ENCODE peak calls at places on chromosomes 13 and 19, in five cellular contexts. E, G, Q, M and R are unnamed samples.
A peak's percentile ranks its signal among the peaks of the same experiment; 100 is the strongest.

GRCh38 chr19:57620673-57621348 is 6.8 kb downstream of the ZNF134 start:
- DNase-seq in E (peak; percentile 21), G (no peak), Q (no peak), M (no peak), R (no peak)

GRCh38 chr19:39307822-39308530 is 11.8 kb downstream of the IFNL1 start:
- DNase-seq in E (no peak), G (no peak), Q (no peak), M (no peak), R (no peak)

GRCh38 chr19:11995174-11995573 is 30.3 kb downstream of the ZNF763 start:
- DNase-seq in E (peak; percentile 44), G (no peak), Q (peak; percentile 14), M (no peak), R (no peak)

GRCh38 chr19:48290341-48290922 is 20.6 kb downstream of the ZNF114 start:
- DNase-seq in E (peak; percentile 78), G (no peak), Q (peak; percentile 58), M (no peak), R (no peak)

GRCh38 chr19:11064831-11065303 is 24.4 kb upstream of the LDLR start:
- DNase-seq in E (peak; percentile 29), G (no peak), Q (no peak), M (no peak), R (no peak)

GRCh38 chr19:16714702-16715294 is 4.8 kb upstream of the NWD1 start:
- DNase-seq in E (peak; percentile 16), G (peak; percentile 54), Q (peak; percentile 45), M (peak; percentile 81), R (peak; percentile 54)

GRCh38 chr13:28527629-28528028 is 32.7 kb upstream of the FLT1 start:
- DNase-seq in E (no peak), G (no peak), Q (no peak), M (no peak), R (no peak)

GRCh38 chr19:38267780-38268430 is 3.5 kb downstream of the SPINT2 start:
- DNase-seq in E (no peak), G (no peak), Q (no peak), M (peak; percentile 61), R (no peak)

GRCh38 chr19:55047951-55048350 is 9.9 kb upstream of the GP6 start:
- DNase-seq in E (no peak), G (no peak), Q (no peak), M (no peak), R (no peak)

GRCh38 chr19:32387701-32388392 is 17.7 kb upstream of the DPY19L3 start:
- DNase-seq in E (peak; percentile 71), G (no peak), Q (no peak), M (peak; percentile 43), R (no peak)

GRCh38 chr13:40340368-40341085 is 325.9 kb downstream of the FOXO1 start:
- DNase-seq in E (peak; percentile 52), G (no peak), Q (no peak), M (no peak), R (no peak)

GRCh38 chr19:20928371-20928770 is 5.3 kb downstream of the ZNF85 start:
- DNase-seq in E (peak; percentile 99), G (no peak), Q (no peak), M (no peak), R (no peak)

GRCh38 chr13:33285420-33286124 is at the start of gene STARD13:
- DNase-seq in E (peak; percentile 98), G (peak; percentile 98), Q (peak; percentile 87), M (peak; percentile 91), R (peak; percentile 30)

GRCh38 chr13:50589139-50589538 is 254.4 kb downstream of the DLEU7 start:
- DNase-seq in E (peak; percentile 99), G (no peak), Q (peak; percentile 23), M (no peak), R (no peak)

GRCh38 chr13:108346376-108346775 is 76.9 kb downstream of the TNFSF13B start:
- DNase-seq in E (no peak), G (no peak), Q (no peak), M (no peak), R (no peak)

GRCh38 chr19:49528211-49528771 is 488 bp downstream of the RCN3 start:
- DNase-seq in E (peak; percentile 69), G (no peak), Q (no peak), M (no peak), R (no peak)

GRCh38 chr19:18672606-18673337 is 10.7 kb upstream of the CRTC1 start:
- DNase-seq in E (peak; percentile 60), G (no peak), Q (no peak), M (no peak), R (no peak)

GRCh38 chr13:51280379-51280940 is 58.3 kb downstream of the FAM124A start:
- DNase-seq in E (no peak), G (no peak), Q (no peak), M (no peak), R (no peak)

GRCh38 chr19:2805261-2805900 is 14.3 kb upstream of the ZNF554 start:
- DNase-seq in E (no peak), G (no peak), Q (no peak), M (no peak), R (no peak)
- H3K36me3 ChIP-seq in E (peaks cover 28% of the 10 kb centered on the region), G (peaks cover 5% of the 10 kb centered on the region), Q (peaks cover 92% of the 10 kb centered on the region), M (no peaks in the 10 kb centered on the region), R (peaks cover 57% of the 10 kb centered on the region)

GRCh38 chr13:37959284-37959683 is 89.7 kb upstream of the TRPC4 start:
- DNase-seq in E (no peak), G (no peak), Q (no peak), M (no peak), R (no peak)

GRCh38 chr13:37966266-37966665 is 96.7 kb upstream of the TRPC4 start:
- DNase-seq in E (peak; percentile 9), G (no peak), Q (no peak), M (no peak), R (no peak)

GRCh38 chr13:37956536-37956935 is 87.0 kb upstream of the TRPC4 start:
- DNase-seq in E (no peak), G (no peak), Q (no peak), M (no peak), R (no peak)

DNA sequence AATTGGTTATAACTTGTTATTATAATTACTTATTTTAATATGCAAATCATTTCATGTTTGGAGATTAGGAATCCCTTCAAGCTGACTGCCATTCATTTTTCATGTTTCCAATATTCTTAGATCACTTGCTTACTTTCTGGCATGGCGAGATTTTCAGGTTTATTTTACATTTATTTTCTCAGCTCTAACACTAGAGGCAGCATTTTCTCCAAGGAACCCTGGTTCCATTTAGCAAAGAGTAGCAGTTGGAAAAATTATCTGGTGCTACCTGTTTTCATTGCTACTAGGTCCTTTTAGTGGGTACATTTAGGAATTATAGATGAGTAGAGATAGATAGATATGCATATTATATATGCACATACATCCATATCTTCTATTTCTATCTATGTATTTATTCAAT is 90.9 kb upstream of the TRPC4 start:
- DNase-seq in E (no peak), G (no peak), Q (no peak), M (no peak), R (no peak)
- TF ChIP-seq CTCF in E (peak; percentile 15), G (no peak), Q (peak; percentile 48), M (no peak), R (peak; percentile 31)

GRCh38 chr13:109779074-109779473 is 7.3 kb downstream of the IRS2 start:
- DNase-seq in E (peak; percentile 29), G (no peak), Q (no peak), M (no peak), R (no peak)
- H3K36me3 ChIP-seq in E (peaks cover 7% of the 10 kb centered on the region), G (peaks cover 19% of the 10 kb centered on the region), Q (peaks cover 14% of the 10 kb centered on the region), M (no peaks in the 10 kb centered on the region), R (no peaks in the 10 kb centered on the region)

DNA sequence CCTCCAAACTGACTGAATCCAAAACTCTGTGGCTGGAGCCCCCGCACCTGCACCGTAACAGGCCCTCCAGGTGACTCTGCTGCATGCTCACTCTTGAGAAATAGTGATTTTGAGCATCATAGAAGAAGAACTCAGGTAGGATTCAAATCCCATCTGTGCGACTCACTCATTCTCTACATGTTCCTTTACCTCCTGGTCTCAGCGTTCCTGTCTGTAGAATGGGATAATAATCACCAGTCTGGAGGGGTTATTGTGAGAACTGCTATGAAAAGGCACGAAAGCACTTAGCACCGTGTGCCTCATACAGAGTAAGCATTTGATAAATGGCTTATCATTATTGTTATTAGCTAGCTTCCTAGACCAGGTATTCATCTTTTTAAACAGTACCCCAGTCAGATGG is 36.5 kb upstream of the NPAS1 start:
- DNase-seq in E (no peak), G (no peak), Q (no peak), M (no peak), R (no peak)
- TF ChIP-seq CTCF in E (no peak), G (no peak), Q (no peak), M (no peak), R (no peak)

GRCh38 chr13:111282425-111282824 is 38.0 kb upstream of the TEX29 start:
- DNase-seq in E (no peak), G (no peak), Q (no peak), M (no peak), R (no peak)

GRCh38 chr13:111280226-111280625 is 40.2 kb upstream of the TEX29 start:
- DNase-seq in E (no peak), G (no peak), Q (no peak), M (no peak), R (no peak)

GRCh38 chr13:111282997-111283396 is 37.4 kb upstream of the TEX29 start:
- DNase-seq in E (no peak), G (no peak), Q (no peak), M (no peak), R (no peak)

GRCh38 chr13:111280666-111281577 is 39.5 kb upstream of the TEX29 start:
- DNase-seq in E (peak; percentile 77), G (no peak), Q (no peak), M (no peak), R (no peak)

DNA sequence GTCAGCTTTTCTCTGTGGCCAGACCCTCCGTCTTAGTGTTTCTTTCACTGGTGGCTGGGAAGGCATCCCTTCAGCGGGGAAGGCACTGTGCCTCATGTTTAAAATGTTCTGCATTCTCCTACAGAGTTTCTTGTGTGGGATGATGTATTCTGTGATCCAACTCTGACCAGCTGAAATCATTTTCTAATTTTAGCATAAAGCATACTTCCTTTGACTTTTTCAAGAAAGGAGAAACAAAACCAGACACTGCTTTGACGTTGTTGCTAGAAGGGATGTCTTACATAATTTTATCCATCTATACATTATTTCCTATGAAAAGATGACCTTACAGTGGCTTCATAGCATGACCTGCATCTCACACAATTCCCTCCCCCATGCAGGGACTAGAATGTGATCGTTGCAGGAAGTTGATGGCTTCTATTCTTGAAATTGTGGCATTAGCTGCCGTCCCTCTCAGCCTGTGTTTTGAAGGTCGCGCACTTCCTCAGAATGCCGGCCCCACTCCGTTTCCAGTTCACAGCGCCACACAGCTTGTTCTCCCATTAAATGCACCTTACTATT is 38.6 kb upstream of the TEX29 start:
- DNase-seq in E (peak; percentile 79), G (no peak), Q (no peak), M (no peak), R (no peak)
- H3K36me3 ChIP-seq in E (peaks cover 20% of the 10 kb centered on the region), G (peaks cover 34% of the 10 kb centered on the region), Q (peaks cover 32% of the 10 kb centered on the region), M (peaks cover 7% of the 10 kb centered on the region), R (peaks cover 42% of the 10 kb centered on the region)

GRCh38 chr13:44574466-44574855 is 1.7 kb downstream of the TSC22D1 start:
- DNase-seq in E (no peak), G (no peak), Q (no peak), M (no peak), R (no peak)
- TF ChIP-seq CTCF in E (peak; percentile 1), G (no peak), Q (no peak), M (no peak), R (no peak)

GRCh38 chr13:75759531-75759930 is 123.4 kb downstream of the LMO7 start:
- DNase-seq in E (no peak), G (no peak), Q (no peak), M (no peak), R (no peak)
- H3K36me3 ChIP-seq in E (no peaks in the 10 kb centered on the region), G (no peaks in the 10 kb centered on the region), Q (no peaks in the 10 kb centered on the region), M (no peaks in the 10 kb centered on the region), R (no peaks in the 10 kb centered on the region)